ENCODE peak calls at places on chromosomes 7 and 10, in five cellular contexts. H, W, A, U and S are unnamed samples.

GRCh38 chr10:129108994-129109393 is 358.0 kb upstream of the MGMT start:
- DNase-seq in H (no peak), W (no peak), A (no peak), U (no peak), S (no peak)

GRCh38 chr10:122154733-122155366 is 116.2 kb upstream of the BTBD16 start:
- DNase-seq in H (peak), W (peak), A (no peak), U (no peak), S (peak)

GRCh38 chr10:69226919-69227450 is 6.9 kb downstream of the HKDC1 start:
- DNase-seq in H (no peak), W (no peak), A (no peak), U (no peak), S (no peak)

GRCh38 chr10:62395892-62396291 is 21.7 kb downstream of the ZNF365 start:
- DNase-seq in H (no peak), W (no peak), A (no peak), U (no peak), S (no peak)

GRCh38 chr7:48089415-48089975 is 430 bp downstream of the UPP1 start:
- DNase-seq in H (no peak), W (no peak), A (no peak), U (no peak), S (peak)

GRCh38 chr7:67856046-67856445 is 859.4 kb downstream of the TYW1 start:
- DNase-seq in H (no peak), W (no peak), A (no peak), U (no peak), S (no peak)

GRCh38 chr10:70967591-70968588 is 79.5 kb upstream of the PCBD1 start:
- DNase-seq in H (no peak), W (no peak), A (peak), U (no peak), S (peak)

GRCh38 chr10:94687625-94688248 is 4.2 kb downstream of the CYP2C18 start:
- DNase-seq in H (no peak), W (no peak), A (no peak), U (no peak), S (no peak)

GRCh38 chr7:130486963-130487324 is 4.9 kb upstream of the MEST start:
- DNase-seq in H (no peak), W (no peak), A (no peak), U (no peak), S (no peak)

GRCh38 chr10:119871881-119872609 is 598 bp downstream of the MCMBP start:
- DNase-seq in H (peak), W (no peak), A (no peak), U (peak), S (no peak)

GRCh38 chr7:102396710-102397019 is 502 bp downstream of the PRKRIP1 start:
- DNase-seq in H (no peak), W (no peak), A (no peak), U (no peak), S (no peak)

GRCh38 chr7:102395958-102396709 is at the start of gene PRKRIP1:
- DNase-seq in H (peak), W (peak), A (peak), U (peak), S (peak)

GRCh38 chr7:102393467-102393866 is 2.7 kb upstream of the PRKRIP1 start:
- DNase-seq in H (no peak), W (no peak), A (no peak), U (no peak), S (no peak)

GRCh38 chr7:102398543-102398942 is 2.4 kb downstream of the PRKRIP1 start:
- DNase-seq in H (no peak), W (no peak), A (no peak), U (no peak), S (no peak)

GRCh38 chr7:102395620-102395957 is 574 bp upstream of the PRKRIP1 start:
- DNase-seq in H (no peak), W (no peak), A (no peak), U (no peak), S (peak)
- H3K4me3 ChIP-seq in H (peak), W (peak), A (peak), U (peak), S (peak)

GRCh38 chr7:8433477-8434289 is at the start of gene NXPH1:
- DNase-seq in H (no peak), W (no peak), A (no peak), U (no peak), S (no peak)
- TF ChIP-seq CTCF in H (no peak), W (no peak), A (no peak), U (no peak), S (no peak)

GRCh38 chr7:28481131-28481926 is 69.0 kb downstream of the CREB5 start:
- DNase-seq in H (peak), W (no peak), A (peak), U (no peak), S (peak)
- H3K4me3 ChIP-seq in H (no peak), W (no peak), A (no peak), U (no peak), S (no peak)

GRCh38 chr10:125683063-125683462 is at the start of gene TEX36:
- DNase-seq in H (no peak), W (no peak), A (no peak), U (no peak), S (no peak)
- TF ChIP-seq CTCF in H (no peak), W (no peak), A (no peak), U (no peak), S (no peak)

DNA sequence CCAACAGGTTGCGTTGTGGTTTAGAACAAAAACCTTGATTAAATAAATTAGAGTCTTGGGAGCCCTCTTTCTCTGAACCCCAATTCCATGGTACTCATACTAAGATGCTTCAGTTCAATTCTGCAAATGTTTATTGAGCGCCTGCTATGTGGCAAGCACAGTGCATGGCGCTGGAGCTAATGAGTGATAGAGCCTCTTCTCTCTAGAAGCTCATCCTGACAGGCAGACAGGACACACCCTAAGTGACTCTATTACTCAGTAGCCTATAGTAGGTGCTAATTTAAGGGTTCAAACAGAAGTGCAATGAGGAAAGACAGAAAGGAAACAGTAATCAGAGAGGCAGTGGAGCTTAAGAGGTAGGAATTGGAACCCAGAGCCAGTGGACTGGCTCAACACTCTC is 124.4 kb upstream of the C7orf33 start:
- DNase-seq in H (no peak), W (no peak), A (no peak), U (no peak), S (no peak)
- H3K4me3 ChIP-seq in H (no peak), W (no peak), A (no peak), U (no peak), S (no peak)

DNA sequence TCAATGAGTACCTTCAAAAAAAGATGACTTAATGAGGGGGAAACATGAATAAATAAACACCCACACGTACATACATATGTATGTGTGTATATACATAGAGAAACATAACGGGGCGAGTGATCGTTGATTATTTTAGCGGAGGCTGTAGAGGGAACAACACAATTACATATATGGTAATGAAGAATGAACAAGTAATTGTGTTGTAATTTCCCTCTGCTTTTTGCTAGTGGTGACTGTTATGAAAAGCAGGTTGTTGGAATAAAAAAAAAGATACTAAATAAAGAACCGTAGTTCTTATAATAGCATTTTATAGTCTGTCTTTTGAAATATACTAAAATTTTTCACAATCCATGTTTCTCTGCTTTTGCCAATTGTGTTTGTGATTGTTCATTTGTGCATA is 63.3 kb downstream of the CACNB2 start:
- DNase-seq in H (no peak), W (no peak), A (no peak), U (no peak), S (no peak)
- TF ChIP-seq CTCF in H (no peak), W (no peak), A (no peak), U (no peak), S (no peak)

GRCh38 chr7:29109815-29110385 is 36.4 kb downstream of the CPVL start:
- DNase-seq in H (no peak), W (no peak), A (no peak), U (no peak), S (no peak)
- H3K4me3 ChIP-seq in H (no peak), W (no peak), A (no peak), U (no peak), S (no peak)

DNA sequence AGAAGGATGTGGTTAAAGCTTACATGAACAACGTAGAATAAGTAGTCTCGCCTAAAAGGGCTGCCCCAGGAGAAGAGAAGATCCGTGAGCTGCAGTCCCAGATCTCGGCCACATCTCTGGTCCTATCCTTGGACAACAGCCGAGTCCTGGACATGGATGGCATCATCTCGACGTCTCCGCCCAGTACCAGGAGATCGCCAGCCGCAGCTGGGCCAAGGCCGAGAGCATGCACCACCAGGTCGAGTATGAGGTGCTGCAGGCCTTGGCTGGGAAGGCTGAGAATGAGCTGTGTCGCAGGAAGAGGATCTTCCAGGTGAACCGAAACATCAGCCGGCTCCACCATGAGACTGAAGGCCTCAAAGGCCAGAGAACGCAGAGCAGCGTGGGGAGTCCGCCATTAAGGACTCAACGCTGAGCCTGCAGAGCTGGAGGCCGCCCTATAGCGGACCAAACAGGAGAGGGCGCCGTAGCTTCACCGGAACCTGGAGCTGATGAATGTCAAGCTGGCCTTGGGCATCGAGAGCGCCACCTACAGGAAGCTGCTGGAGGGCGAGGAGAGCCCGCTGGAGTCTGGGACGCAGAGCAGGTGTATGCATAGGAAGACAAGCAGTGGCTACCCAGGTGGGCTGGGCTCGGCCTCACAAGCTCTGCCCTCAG is 22.2 kb downstream of the LIPK start:
- DNase-seq in H (no peak), W (no peak), A (no peak), U (peak), S (no peak)
- TF ChIP-seq CTCF in H (peak), W (no peak), A (peak), U (no peak), S (peak)